ENCODE peak calls at places on chromosomes 3 and 15, in six cellular contexts. One of them, this sample, is unnamed.

GRCh38 chr3:9888540-9888939 is 1.9 kb upstream of the JAGN1 start:
- DNase-seq in AG10803: no peak
- DNase-seq in kidney: no peak
- DNase-seq in stimulated activated CD4-positive, alpha-beta T cell treated with anti-CD3 and anti-CD28 coated beads, Interleukin-2, amount 100 ng/mL, for 4 hours: no peak
- DNase-seq in stomach: no peak
- DNase-seq in mesothelial cell of epicardium: no peak
- DNase-seq in this sample: no peak

GRCh38 chr15:25224396-25224795 is 214.4 kb downstream of the UBE3A start:
- DNase-seq in stomach: no peak
- DNase-seq in kidney: no peak
- DNase-seq in stimulated activated CD4-positive, alpha-beta T cell treated with anti-CD3 and anti-CD28 coated beads, Interleukin-2, amount 100 ng/mL, for 4 hours: no peak
- DNase-seq in AG10803: no peak
- DNase-seq in mesothelial cell of epicardium: no peak
- DNase-seq in this sample: no peak

GRCh38 chr15:100339999-100340398 is 1.8 kb downstream of the ADAMTS17 start:
- DNase-seq in stimulated activated CD4-positive, alpha-beta T cell treated with anti-CD3 and anti-CD28 coated beads, Interleukin-2, amount 100 ng/mL, for 4 hours: no peak
- DNase-seq in kidney: peak; percentile 64
- DNase-seq in mesothelial cell of epicardium: no peak
- DNase-seq in stomach: no peak
- DNase-seq in AG10803: no peak
- DNase-seq in this sample: no peak

GRCh38 chr15:35256555-35256954 is 171.5 kb upstream of the NANOGP8 start:
- DNase-seq in stomach: no peak
- DNase-seq in AG10803: no peak
- DNase-seq in stimulated activated CD4-positive, alpha-beta T cell treated with anti-CD3 and anti-CD28 coated beads, Interleukin-2, amount 100 ng/mL, for 4 hours: no peak
- DNase-seq in kidney: no peak
- DNase-seq in mesothelial cell of epicardium: no peak
- DNase-seq in this sample: no peak

GRCh38 chr3:39110041-39110639 is 2.7 kb downstream of the TTC21A start:
- DNase-seq in stomach: no peak
- DNase-seq in AG10803: no peak
- DNase-seq in stimulated activated CD4-positive, alpha-beta T cell treated with anti-CD3 and anti-CD28 coated beads, Interleukin-2, amount 100 ng/mL, for 4 hours: no peak
- DNase-seq in kidney: no peak
- DNase-seq in mesothelial cell of epicardium: no peak
- DNase-seq in this sample: no peak

GRCh38 chr3:125185758-125186245 is 26.7 kb downstream of the SLC12A8 start:
- DNase-seq in AG10803: no peak
- DNase-seq in mesothelial cell of epicardium: no peak
- DNase-seq in kidney: no peak
- DNase-seq in stimulated activated CD4-positive, alpha-beta T cell treated with anti-CD3 and anti-CD28 coated beads, Interleukin-2, amount 100 ng/mL, for 4 hours: no peak
- DNase-seq in stomach: no peak
- DNase-seq in this sample: no peak

GRCh38 chr3:16112910-16113504 is 61.5 kb upstream of the GALNT15 start:
- DNase-seq in mesothelial cell of epicardium: no peak
- DNase-seq in AG10803: peak; percentile 81
- DNase-seq in stomach: no peak
- DNase-seq in kidney: no peak
- DNase-seq in stimulated activated CD4-positive, alpha-beta T cell treated with anti-CD3 and anti-CD28 coated beads, Interleukin-2, amount 100 ng/mL, for 4 hours: no peak
- DNase-seq in this sample: no peak

GRCh38 chr3:105513042-105513441 is 146.3 kb downstream of the ALCAM start:
- DNase-seq in stimulated activated CD4-positive, alpha-beta T cell treated with anti-CD3 and anti-CD28 coated beads, Interleukin-2, amount 100 ng/mL, for 4 hours: no peak
- DNase-seq in mesothelial cell of epicardium: no peak
- DNase-seq in AG10803: peak; percentile 94
- DNase-seq in kidney: no peak
- DNase-seq in stomach: no peak
- DNase-seq in this sample: no peak

GRCh38 chr3:141686477-141687280 is 51.4 kb upstream of the RNF7 start:
- DNase-seq in kidney: peak; percentile 88
- DNase-seq in stomach: peak; percentile 27
- DNase-seq in stimulated activated CD4-positive, alpha-beta T cell treated with anti-CD3 and anti-CD28 coated beads, Interleukin-2, amount 100 ng/mL, for 4 hours: no peak
- DNase-seq in mesothelial cell of epicardium: no peak
- DNase-seq in AG10803: peak; percentile 69
- DNase-seq in this sample: no peak

GRCh38 chr15:62165029-62165792 is at the start of gene C2CD4B:
- DNase-seq in stomach: peak; percentile 93
- DNase-seq in kidney: peak; percentile 91
- DNase-seq in AG10803: no peak
- DNase-seq in mesothelial cell of epicardium: no peak
- DNase-seq in stimulated activated CD4-positive, alpha-beta T cell treated with anti-CD3 and anti-CD28 coated beads, Interleukin-2, amount 100 ng/mL, for 4 hours: peak; percentile 5
- DNase-seq in this sample: peak; percentile 7

GRCh38 chr3:107661447-107662108 is 138.8 kb downstream of the BBX start:
- DNase-seq in stomach: no peak
- DNase-seq in kidney: no peak
- DNase-seq in AG10803: peak; percentile 33
- DNase-seq in mesothelial cell of epicardium: no peak
- DNase-seq in stimulated activated CD4-positive, alpha-beta T cell treated with anti-CD3 and anti-CD28 coated beads, Interleukin-2, amount 100 ng/mL, for 4 hours: no peak
- DNase-seq in this sample: no peak